ENCODE peak calls at places on chromosomes 6 and 20, in eight cellular contexts. K, D, Y, I, B, U, F and S are unnamed samples.

GRCh38 chr6:112502348-112503130 is 155.4 kb downstream of the RFPL4B start:
- DNase-seq in Y (no peak), B (no peak), I (no peak), U (peak; percentile 47), D (no peak), F (peak; percentile 6), K (no peak), S (no peak)

GRCh38 chr6:15876406-15876805 is 213.6 kb upstream of the DTNBP1 start:
- DNase-seq in B (no peak), K (no peak), D (no peak), U (no peak), F (peak; percentile 94), Y (no peak), I (no peak), S (no peak)

GRCh38 chr20:8656335-8656734 is 412.6 kb upstream of the PLCB4 start:
- DNase-seq in B (no peak), I (no peak), Y (no peak), U (no peak), K (peak; percentile 29), D (no peak), F (peak; percentile 5), S (no peak)

GRCh38 chr6:85672623-85673022 is 29.9 kb upstream of the SYNCRIP start:
- DNase-seq in K (no peak), I (no peak), D (no peak), B (no peak), Y (no peak), F (no peak), U (peak; percentile 38), S (no peak)

GRCh38 chr6:161434921-161435411 is 161.1 kb upstream of the AGPAT4 start:
- DNase-seq in I (no peak), F (no peak), B (peak; percentile 50), D (peak; percentile 50), U (no peak), K (no peak), Y (no peak), S (no peak)

GRCh38 chr20:14498809-14499208 is 161.4 kb upstream of the FLRT3 start:
- DNase-seq in U (peak; percentile 18), F (no peak), I (no peak), K (no peak), Y (no peak), B (no peak), D (no peak), S (no peak)

GRCh38 chr20:9878096-9878495 is 39.2 kb upstream of the PAK5 start:
- DNase-seq in F (peak; percentile 31), D (no peak), I (no peak), Y (no peak), U (no peak), B (no peak), K (no peak), S (no peak)

GRCh38 chr20:22819134-22819533 is 216.0 kb upstream of the SSTR4 start:
- DNase-seq in D (no peak), U (no peak), I (no peak), F (no peak), K (no peak), Y (no peak), B (no peak), S (no peak)

GRCh38 chr20:43977252-43977651 is 62.6 kb downstream of the TOX2 start:
- DNase-seq in B (no peak), U (no peak), D (no peak), I (no peak), Y (no peak), K (no peak), F (no peak), S (no peak)

DNA sequence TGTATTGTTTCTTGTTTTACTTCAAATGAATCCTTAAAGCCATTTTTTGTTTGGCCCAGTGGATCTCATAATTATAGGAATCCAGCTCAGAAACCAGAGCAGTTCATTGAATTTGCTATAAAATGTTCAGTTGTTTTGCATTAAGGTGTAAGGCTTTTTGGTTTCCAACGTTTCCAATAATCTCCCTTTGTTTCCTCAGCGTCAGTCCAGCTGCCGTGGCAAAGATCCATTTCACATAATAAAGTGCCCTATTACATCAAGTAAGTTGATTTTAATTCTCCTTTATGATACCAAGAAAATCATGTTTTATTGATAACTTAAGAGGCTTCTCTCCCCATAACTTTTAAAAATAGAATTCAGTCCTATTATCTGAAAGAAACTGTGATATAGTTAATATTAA is 472.6 kb downstream of the UTRN start:
- DNase-seq in I (no peak), Y (no peak), F (no peak), U (no peak), B (no peak), D (no peak), K (no peak), S (no peak)
- H3K36me3 ChIP-seq in I (peaks cover 4% of the 10 kb centered on the region), Y (peaks cover 62% of the 10 kb centered on the region), F (no peaks in the 10 kb centered on the region), U (no peaks in the 10 kb centered on the region), B (no peaks in the 10 kb centered on the region), D (no peaks in the 10 kb centered on the region), K (no peaks in the 10 kb centered on the region), S (no peaks in the 10 kb centered on the region)

DNA sequence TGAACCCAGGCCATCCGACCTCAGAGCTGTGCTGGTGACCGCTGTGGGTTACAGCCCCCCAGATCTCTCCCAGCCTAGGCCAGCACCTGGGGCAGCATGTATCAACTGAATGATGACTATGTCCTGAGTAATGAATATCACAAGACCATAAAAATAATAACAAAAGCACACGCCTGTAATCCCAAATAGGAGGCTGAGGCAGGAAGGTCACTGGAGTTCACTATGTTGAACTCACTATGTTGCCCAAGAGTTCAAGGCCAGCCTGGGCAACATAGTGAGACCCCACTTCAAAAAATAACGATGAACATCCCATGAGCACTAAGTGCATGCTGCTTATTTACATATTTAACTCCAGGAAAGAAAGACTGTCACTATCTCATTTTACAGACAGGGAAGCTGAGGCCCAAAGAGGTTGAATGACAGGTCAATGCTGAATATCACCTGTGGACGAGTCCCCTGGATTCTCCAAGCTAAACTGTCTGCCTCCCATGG is 92.3 kb downstream of the NFATC2 start:
- DNase-seq in K (no peak), I (no peak), U (no peak), Y (no peak), B (no peak), F (peak; percentile 50), D (no peak), S (no peak)
- H3K36me3 ChIP-seq in K (no peaks in the 10 kb centered on the region), I (peaks cover 27% of the 10 kb centered on the region), U (no peaks in the 10 kb centered on the region), Y (peaks cover 9% of the 10 kb centered on the region), B (no peaks in the 10 kb centered on the region), F (no peaks in the 10 kb centered on the region), D (no peaks in the 10 kb centered on the region), S (no peaks in the 10 kb centered on the region)

DNA sequence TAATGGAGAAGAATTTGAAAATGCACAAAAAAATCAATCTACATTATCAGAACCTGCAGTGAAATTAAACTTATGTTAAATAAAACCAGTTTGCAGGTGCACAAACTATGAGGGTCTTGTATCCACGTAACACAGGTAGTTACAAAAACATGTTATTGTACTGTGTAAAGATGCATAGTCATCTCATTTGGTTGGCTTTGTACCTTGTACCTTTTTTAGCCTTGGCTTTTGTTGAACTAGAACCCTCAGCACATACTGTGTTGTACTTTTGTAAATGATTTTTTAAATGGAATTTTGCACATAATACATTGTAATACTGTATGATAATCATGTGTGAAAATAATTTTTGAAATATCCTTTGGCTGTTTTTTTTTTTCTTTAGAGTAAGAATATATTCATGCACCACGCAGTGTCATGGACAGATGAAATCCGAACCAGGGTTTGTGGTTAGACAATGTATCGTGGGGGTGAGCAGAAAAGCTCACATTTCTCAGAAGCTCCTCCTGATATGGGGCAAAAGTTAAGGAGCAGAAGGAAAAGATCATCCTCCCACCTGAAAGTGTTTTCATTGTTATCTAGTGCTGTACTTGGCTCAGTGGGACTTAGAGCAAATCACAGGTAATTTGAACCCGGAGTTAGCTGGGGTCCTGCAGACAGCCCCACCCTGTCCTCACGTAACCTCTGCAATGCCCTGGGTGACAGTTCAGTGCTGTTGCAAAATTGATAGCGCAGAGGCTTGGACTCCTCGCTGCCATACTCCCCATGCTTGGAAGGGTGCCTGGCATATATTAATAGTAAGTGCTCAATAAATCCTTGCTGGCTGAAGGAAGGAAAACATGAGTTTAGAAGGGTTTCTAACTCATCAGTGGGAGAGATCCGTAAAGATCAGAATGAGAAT is 14.8 kb upstream of the NAA20 start:
- DNase-seq in F (no peak), K (peak; percentile 53), Y (no peak), B (no peak), D (no peak), I (no peak), U (no peak), S (no peak)
- H3K36me3 ChIP-seq in F (peaks cover 22% of the 10 kb centered on the region), K (no peaks in the 10 kb centered on the region), Y (peaks cover 57% of the 10 kb centered on the region), B (peaks cover 35% of the 10 kb centered on the region), D (no peaks in the 10 kb centered on the region), I (no peaks in the 10 kb centered on the region), U (no peaks in the 10 kb centered on the region), S (no peaks in the 10 kb centered on the region)

GRCh38 chr6:610882-611281 is 46.0 kb downstream of the HUS1B start:
- DNase-seq in B (no peak), K (no peak), U (no peak), F (no peak), I (no peak), D (no peak), Y (no peak), S (no peak)
- H3K36me3 ChIP-seq in B (no peaks in the 10 kb centered on the region), K (no peaks in the 10 kb centered on the region), U (peaks cover 18% of the 10 kb centered on the region), F (peaks cover 2% of the 10 kb centered on the region), I (no peaks in the 10 kb centered on the region), D (no peaks in the 10 kb centered on the region), Y (peaks cover 48% of the 10 kb centered on the region), S (no peaks in the 10 kb centered on the region)

DNA sequence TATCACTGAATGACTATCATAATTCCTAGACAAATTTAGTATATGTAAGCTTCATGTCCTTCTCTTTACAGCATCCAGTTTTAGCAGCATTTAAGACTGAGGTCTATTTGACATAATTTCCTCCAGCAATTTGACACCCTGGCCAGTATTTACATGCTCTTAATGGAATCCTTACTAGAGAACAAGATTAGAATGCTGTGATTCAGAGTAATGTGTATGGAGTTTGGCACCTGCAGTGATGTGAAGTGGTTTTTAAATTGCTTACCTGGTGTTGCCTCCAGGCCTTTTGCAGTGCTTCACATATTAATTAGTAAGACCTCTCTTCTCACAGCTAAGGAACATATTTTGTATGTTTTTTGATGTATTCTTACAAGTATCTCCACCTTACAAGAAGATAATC is 9.8 kb downstream of the NKX2-4 start:
- DNase-seq in U (no peak), Y (no peak), D (no peak), K (no peak), B (no peak), I (no peak), F (peak; percentile 55), S (no peak)
- H3K36me3 ChIP-seq in U (peaks cover 4% of the 10 kb centered on the region), Y (peaks cover 81% of the 10 kb centered on the region), D (peaks cover 3% of the 10 kb centered on the region), K (no peaks in the 10 kb centered on the region), B (peaks cover 49% of the 10 kb centered on the region), I (peaks cover 13% of the 10 kb centered on the region), F (peaks cover 2% of the 10 kb centered on the region), S (peaks cover 67% of the 10 kb centered on the region)

GRCh38 chr20:47117325-47117724 is 222.7 kb downstream of the EYA2 start:
- DNase-seq in U (no peak), Y (no peak), F (no peak), B (no peak), I (no peak), D (no peak), K (no peak), S (no peak)
- H3K36me3 ChIP-seq in U (no peaks in the 10 kb centered on the region), Y (no peaks in the 10 kb centered on the region), F (peaks cover 6% of the 10 kb centered on the region), B (no peaks in the 10 kb centered on the region), I (no peaks in the 10 kb centered on the region), D (no peaks in the 10 kb centered on the region), K (no peaks in the 10 kb centered on the region), S (no peaks in the 10 kb centered on the region)